ENCODE peak calls at places on chromosomes 4 and X, in six cellular contexts. X, T, J, B, P and N are unnamed samples.

GRCh38 chrX:52261125-52261462 is 76.4 kb downstream of the MAGED4 start:
- DNase-seq in X (no peak), T (no peak), J (no peak), B (no peak), P (no peak), N (no peak)

GRCh38 chr4:87353592-87353991 is 30.9 kb upstream of the HSD17B13 start:
- DNase-seq in X (peak), T (peak), J (peak), B (peak), P (peak), N (peak)

GRCh38 chr4:183571350-183572076 is 66.7 kb downstream of the ING2 start:
- DNase-seq in X (no peak), T (peak), J (no peak), B (no peak), P (peak), N (no peak)

GRCh38 chr4:142092941-142093340 is 456.6 kb downstream of the IL15 start:
- DNase-seq in X (no peak), T (no peak), J (no peak), B (no peak), P (no peak), N (no peak)

GRCh38 chr4:148447672-148448071 is 5.5 kb upstream of the NR3C2 start:
- DNase-seq in X (no peak), T (no peak), J (no peak), B (no peak), P (no peak), N (no peak)

GRCh38 chrX:15349046-15349445 is 13.7 kb upstream of the PIGA start:
- DNase-seq in X (no peak), T (peak), J (no peak), B (no peak), P (peak), N (no peak)

GRCh38 chrX:23634181-23634580 is 33.1 kb upstream of the PRDX4 start:
- DNase-seq in X (no peak), T (no peak), J (no peak), B (no peak), P (no peak), N (no peak)

GRCh38 chr4:96247096-96247495 is 407.2 kb downstream of the PDHA2 start:
- DNase-seq in X (no peak), T (no peak), J (no peak), B (no peak), P (no peak), N (no peak)

GRCh38 chr4:13218316-13218958 is 265.7 kb downstream of the RAB28 start:
- DNase-seq in X (no peak), T (no peak), J (no peak), B (no peak), P (no peak), N (no peak)

GRCh38 chr4:113423631-113424030 is 337.9 kb downstream of the CAMK2D start:
- DNase-seq in X (no peak), T (no peak), J (no peak), B (no peak), P (no peak), N (no peak)

GRCh38 chrX:10259716-10260115 is 102.9 kb downstream of the CLCN4 start:
- DNase-seq in X (no peak), T (no peak), J (no peak), B (no peak), P (no peak), N (no peak)

GRCh38 chr4:146638801-146639351 is at the start of gene POU4F2:
- DNase-seq in X (peak), T (no peak), J (no peak), B (peak), P (no peak), N (no peak)

GRCh38 chr4:100605144-100605543 is 87.3 kb upstream of the EMCN start:
- DNase-seq in X (no peak), T (no peak), J (no peak), B (no peak), P (no peak), N (no peak)

GRCh38 chr4:164287173-164287572 is 466.8 kb upstream of the SMIM31 start:
- DNase-seq in X (no peak), T (no peak), J (no peak), B (no peak), P (no peak), N (no peak)

GRCh38 chr4:137664055-137664405 is 131.7 kb upstream of the PCDH18 start:
- DNase-seq in X (no peak), T (no peak), J (no peak), B (no peak), P (no peak), N (no peak)

GRCh38 chr4:75289843-75290616 is 224.2 kb downstream of the RCHY1 start:
- DNase-seq in X (no peak), T (peak), J (peak), B (peak), P (peak), N (peak)

GRCh38 chrX:113828470-113828869 is 755.4 kb upstream of the HTR2C start:
- DNase-seq in X (no peak), T (no peak), J (no peak), B (no peak), P (no peak), N (no peak)

GRCh38 chr4:55378617-55379467 is 16.9 kb upstream of the TMEM165 start:
- DNase-seq in X (no peak), T (no peak), J (no peak), B (no peak), P (no peak), N (no peak)

GRCh38 chr4:184329235-184330007 is 111.7 kb upstream of the ENPP6 start:
- DNase-seq in X (no peak), T (no peak), J (no peak), B (no peak), P (no peak), N (no peak)

GRCh38 chr4:86816463-86817107 is 32.6 kb downstream of the SLC10A6 start:
- DNase-seq in X (no peak), T (no peak), J (no peak), B (no peak), P (no peak), N (no peak)

GRCh38 chr4:72558655-72559054 is 10.4 kb downstream of the ADAMTS3 start:
- DNase-seq in X (no peak), T (no peak), J (no peak), B (no peak), P (no peak), N (no peak)

GRCh38 chrX:7389576-7389975 is 241.6 kb upstream of the PUDP start:
- DNase-seq in X (no peak), T (no peak), J (no peak), B (no peak), P (no peak), N (no peak)

GRCh38 chr4:123813901-123814300 is 417.3 kb downstream of the SPRY1 start:
- DNase-seq in X (no peak), T (no peak), J (no peak), B (no peak), P (no peak), N (no peak)

GRCh38 chr4:141957416-141957815 is 321.0 kb downstream of the IL15 start:
- DNase-seq in X (no peak), T (no peak), J (no peak), B (no peak), P (no peak), N (no peak)

GRCh38 chr4:143337600-143338287 is 1.1 kb downstream of the GAB1 start:
- DNase-seq in X (no peak), T (peak), J (no peak), B (no peak), P (peak), N (no peak)

GRCh38 chr4:156378053-156378665 is 424.5 kb upstream of the CTSO start:
- DNase-seq in X (peak), T (peak), J (no peak), B (peak), P (no peak), N (no peak)

GRCh38 chr4:145609494-145610427 is 9.4 kb upstream of the MMAA start:
- DNase-seq in X (no peak), T (peak), J (peak), B (peak), P (peak), N (no peak)

GRCh38 chrX:106585478-106585877 is 26.3 kb upstream of the RADX start:
- DNase-seq in X (no peak), T (no peak), J (no peak), B (no peak), P (no peak), N (no peak)
- TF ChIP-seq TAF1 in X (no peak), T (no peak), J (no peak), B (no peak), P (no peak), N (no peak)

DNA sequence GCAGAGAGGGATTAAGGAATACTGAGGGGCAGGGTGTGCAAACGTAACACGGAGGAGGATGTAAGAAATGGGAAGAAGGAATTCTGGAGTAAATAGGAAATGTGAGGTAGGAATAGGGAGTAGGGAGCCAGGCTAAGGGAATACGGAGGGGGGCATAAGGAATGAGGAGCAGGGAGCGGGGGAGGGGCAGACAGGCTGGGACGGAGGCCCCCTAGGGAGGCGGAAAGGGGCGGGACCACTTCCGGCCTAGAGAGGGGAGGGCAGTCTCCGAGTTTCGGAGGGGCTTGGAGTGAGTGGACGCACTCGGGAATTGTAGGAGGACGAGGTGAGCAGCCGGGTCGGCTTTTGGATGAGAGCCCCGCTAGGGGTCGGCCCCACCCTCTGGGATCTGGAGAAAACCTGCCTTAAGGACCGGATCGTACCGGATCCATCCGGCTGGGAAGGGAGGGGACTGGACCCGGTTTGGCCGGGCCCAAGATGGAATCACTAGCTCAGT is 612 bp downstream of the MAGED2 start:
- DNase-seq in X (peak), T (peak), J (no peak), B (peak), P (peak), N (no peak)
- TF ChIP-seq POLR2A in X (no peak), T (no peak), J (no peak), B (peak), P (no peak), N (no peak)

GRCh38 chr4:92252846-92253245 is 50.9 kb upstream of the GRID2 start:
- DNase-seq in X (no peak), T (no peak), J (no peak), B (no peak), P (no peak), N (no peak)

GRCh38 chr4:92253550-92253949 is 50.2 kb upstream of the GRID2 start:
- DNase-seq in X (no peak), T (no peak), J (no peak), B (no peak), P (no peak), N (no peak)

GRCh38 chr4:92255920-92256244 is 47.9 kb upstream of the GRID2 start:
- DNase-seq in X (no peak), T (no peak), J (no peak), B (no peak), P (no peak), N (no peak)

GRCh38 chr4:92253986-92254671 is 49.6 kb upstream of the GRID2 start:
- DNase-seq in X (no peak), T (no peak), J (no peak), B (no peak), P (no peak), N (no peak)

DNA sequence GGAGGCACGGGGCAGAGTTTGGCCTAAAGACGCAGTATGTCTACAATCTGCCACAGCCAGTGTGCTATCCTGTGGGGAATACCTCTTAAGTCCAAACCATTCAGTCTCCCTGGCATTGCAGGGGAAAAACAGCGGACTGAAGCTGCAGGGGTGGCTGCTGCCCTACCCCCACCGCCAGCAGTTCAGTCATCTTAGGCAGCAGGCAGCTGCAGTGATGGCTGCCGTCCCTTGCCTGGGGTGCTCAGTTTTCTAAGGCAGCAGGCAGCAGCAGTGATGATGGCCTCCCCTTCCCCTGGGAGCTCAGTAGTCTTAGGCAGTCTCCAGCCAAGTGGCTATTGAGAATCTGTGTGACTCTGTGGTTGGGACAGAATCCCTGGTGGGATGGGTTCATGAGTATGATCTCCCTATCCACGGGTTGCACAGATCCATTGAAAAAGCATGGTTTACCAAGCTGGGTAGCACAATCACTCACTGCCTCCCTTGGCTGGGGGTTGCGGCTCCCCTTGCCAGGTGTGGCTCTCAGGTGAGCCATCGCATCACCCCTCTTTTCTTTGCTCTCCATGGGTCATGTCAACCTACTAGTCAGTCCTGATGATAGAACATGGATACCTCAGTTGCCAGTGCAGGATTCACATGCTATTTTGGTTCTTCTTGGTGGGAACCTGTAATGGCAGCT is 48.9 kb upstream of the GRID2 start:
- DNase-seq in X (no peak), T (no peak), J (no peak), B (peak), P (no peak), N (no peak)
- TF ChIP-seq POLR2AphosphoS5 in X (no peak), T (no peak), J (no peak), B (peak), P (no peak), N (no peak)

GRCh38 chr4:90745176-90745575 is 618.0 kb downstream of the CCSER1 start:
- DNase-seq in X (no peak), T (no peak), J (no peak), B (no peak), P (no peak), N (no peak)
- TF ChIP-seq TAF1 in X (no peak), T (no peak), J (no peak), B (no peak), P (no peak), N (no peak)

GRCh38 chr4:25159837-25160713 is at the start of gene SEPSECS:
- DNase-seq in X (peak), T (peak), J (peak), B (peak), P (peak), N (peak)
- TF ChIP-seq POLR2A in X (peak), T (peak), J (peak), B (peak), P (peak), N (peak)